ENCODE peak calls at places on chromosomes 2 and 18, in seven cellular contexts. One of them, this sample, is unnamed.
A peak's percentile ranks its signal among the peaks of the same experiment; 100 is the strongest.

GRCh38 chr2:159076233-159076632 is 107.8 kb downstream of the TANC1 start:
- DNase-seq in ovary: peak; percentile 26
- DNase-seq in nephron progenitor cell: no peak
- DNase-seq in glutamatergic neuron: no peak
- DNase-seq in cardiac fibroblast: peak; percentile 93
- DNase-seq in body of pancreas: no peak
- DNase-seq in cardiac muscle cell: no peak
- DNase-seq in this sample: no peak

GRCh38 chr2:216235896-216236295 is 126.7 kb downstream of the XRCC5 start:
- DNase-seq in cardiac muscle cell: no peak
- DNase-seq in ovary: no peak
- DNase-seq in body of pancreas: no peak
- DNase-seq in nephron progenitor cell: no peak
- DNase-seq in cardiac fibroblast: no peak
- DNase-seq in glutamatergic neuron: no peak
- DNase-seq in this sample: no peak

GRCh38 chr2:213188971-213189899 is 37.8 kb upstream of the IKZF2 start:
- DNase-seq in nephron progenitor cell: peak; percentile 13
- DNase-seq in ovary: no peak
- DNase-seq in cardiac muscle cell: peak; percentile 49
- DNase-seq in body of pancreas: peak; percentile 5
- DNase-seq in glutamatergic neuron: no peak
- DNase-seq in cardiac fibroblast: peak; percentile 56
- DNase-seq in this sample: peak; percentile 72

GRCh38 chr2:237700583-237701032 is 73.2 kb downstream of the LRRFIP1 start:
- DNase-seq in ovary: no peak
- DNase-seq in glutamatergic neuron: peak; percentile 71
- DNase-seq in cardiac muscle cell: peak; percentile 30
- DNase-seq in cardiac fibroblast: peak; percentile 90
- DNase-seq in nephron progenitor cell: peak; percentile 53
- DNase-seq in body of pancreas: no peak
- DNase-seq in this sample: no peak

GRCh38 chr2:146661494-146662096 is 1183.2 kb upstream of the ACVR2A start:
- DNase-seq in ovary: no peak
- DNase-seq in body of pancreas: no peak
- DNase-seq in cardiac muscle cell: peak; percentile 61
- DNase-seq in cardiac fibroblast: peak; percentile 65
- DNase-seq in glutamatergic neuron: no peak
- DNase-seq in nephron progenitor cell: no peak
- DNase-seq in this sample: no peak

GRCh38 chr2:17479875-17480274 is 38.4 kb downstream of the RAD51AP2 start:
- DNase-seq in nephron progenitor cell: no peak
- DNase-seq in body of pancreas: no peak
- DNase-seq in cardiac fibroblast: peak; percentile 6
- DNase-seq in glutamatergic neuron: no peak
- DNase-seq in cardiac muscle cell: no peak
- DNase-seq in ovary: no peak
- DNase-seq in this sample: peak; percentile 34

GRCh38 chr2:164824865-164825264 is 16.8 kb downstream of the COBLL1 start:
- DNase-seq in ovary: no peak
- DNase-seq in nephron progenitor cell: no peak
- DNase-seq in cardiac fibroblast: no peak
- DNase-seq in body of pancreas: no peak
- DNase-seq in cardiac muscle cell: no peak
- DNase-seq in glutamatergic neuron: no peak
- DNase-seq in this sample: no peak

GRCh38 chr2:27891820-27892105 is 1.2 kb downstream of the BABAM2 start:
- DNase-seq in body of pancreas: no peak
- DNase-seq in cardiac muscle cell: no peak
- DNase-seq in cardiac fibroblast: peak; percentile 26
- DNase-seq in ovary: no peak
- DNase-seq in nephron progenitor cell: no peak
- DNase-seq in glutamatergic neuron: no peak
- DNase-seq in this sample: no peak

GRCh38 chr2:26567534-26567933 is 73.6 kb downstream of the CIB4 start:
- DNase-seq in nephron progenitor cell: no peak
- DNase-seq in glutamatergic neuron: peak; percentile 1
- DNase-seq in ovary: no peak
- DNase-seq in body of pancreas: no peak
- DNase-seq in cardiac muscle cell: no peak
- DNase-seq in cardiac fibroblast: no peak
- DNase-seq in this sample: no peak

GRCh38 chr18:64037812-64038414 is 68.0 kb downstream of the SERPINB8 start:
- DNase-seq in nephron progenitor cell: peak; percentile 12
- DNase-seq in body of pancreas: no peak
- DNase-seq in ovary: no peak
- DNase-seq in glutamatergic neuron: no peak
- DNase-seq in cardiac fibroblast: peak; percentile 24
- DNase-seq in cardiac muscle cell: peak; percentile 60
- DNase-seq in this sample: no peak

GRCh38 chr2:66960161-66960560 is 437.0 kb upstream of the ETAA1 start:
- DNase-seq in body of pancreas: no peak
- DNase-seq in ovary: no peak
- DNase-seq in cardiac muscle cell: no peak
- DNase-seq in glutamatergic neuron: no peak
- DNase-seq in nephron progenitor cell: no peak
- DNase-seq in cardiac fibroblast: no peak
- DNase-seq in this sample: no peak

GRCh38 chr2:68911714-68912510 is 40.7 kb upstream of the BMP10 start:
- DNase-seq in cardiac fibroblast: no peak
- DNase-seq in glutamatergic neuron: no peak
- DNase-seq in nephron progenitor cell: no peak
- DNase-seq in ovary: no peak
- DNase-seq in body of pancreas: no peak
- DNase-seq in cardiac muscle cell: no peak
- DNase-seq in this sample: no peak
- TF ChIP-seq CTCF in cardiac fibroblast: no peak
- TF ChIP-seq CTCF in glutamatergic neuron: no peak
- TF ChIP-seq CTCF in nephron progenitor cell: no peak
- TF ChIP-seq CTCF in ovary: no peak
- TF ChIP-seq CTCF in body of pancreas: no peak
- TF ChIP-seq CTCF in cardiac muscle cell: no peak
- TF ChIP-seq CTCF in this sample: no peak

DNA sequence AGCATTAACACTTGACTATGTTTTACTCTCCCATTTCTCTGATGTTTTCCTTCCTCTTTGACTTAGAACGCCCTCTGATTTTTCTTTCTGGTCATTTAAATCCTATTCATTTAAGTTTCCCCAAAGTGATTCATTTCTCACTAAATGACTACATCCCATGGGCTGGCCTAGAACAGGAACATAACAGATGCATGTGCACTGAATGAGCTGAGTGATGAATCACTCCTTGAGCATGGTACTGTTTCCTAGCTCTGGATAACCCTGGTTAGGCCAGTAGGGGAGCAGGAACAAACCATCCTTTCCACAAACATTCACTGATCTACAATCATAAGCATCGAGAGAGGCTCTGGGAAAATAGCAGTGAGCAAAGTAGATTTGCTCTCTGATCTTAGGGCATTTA is 221.9 kb upstream of the SETBP1 start:
- DNase-seq in cardiac fibroblast: peak; percentile 30
- DNase-seq in cardiac muscle cell: no peak
- DNase-seq in nephron progenitor cell: no peak
- DNase-seq in body of pancreas: no peak
- DNase-seq in ovary: no peak
- DNase-seq in glutamatergic neuron: no peak
- DNase-seq in this sample: peak; percentile 26
- TF ChIP-seq CTCF in cardiac fibroblast: peak; percentile 33
- TF ChIP-seq CTCF in cardiac muscle cell: no peak
- TF ChIP-seq CTCF in nephron progenitor cell: no peak
- TF ChIP-seq CTCF in body of pancreas: no peak
- TF ChIP-seq CTCF in ovary: no peak
- TF ChIP-seq CTCF in glutamatergic neuron: no peak
- TF ChIP-seq CTCF in this sample: peak; percentile 15

GRCh38 chr18:54775686-54776085 is 52.6 kb upstream of the RAB27B start:
- DNase-seq in body of pancreas: peak; percentile 70
- DNase-seq in glutamatergic neuron: no peak
- DNase-seq in cardiac muscle cell: no peak
- DNase-seq in nephron progenitor cell: no peak
- DNase-seq in cardiac fibroblast: peak; percentile 78
- DNase-seq in ovary: no peak
- DNase-seq in this sample: peak; percentile 89
- TF ChIP-seq CTCF in body of pancreas: no peak
- TF ChIP-seq CTCF in glutamatergic neuron: no peak
- TF ChIP-seq CTCF in cardiac muscle cell: peak; percentile 54
- TF ChIP-seq CTCF in nephron progenitor cell: no peak
- TF ChIP-seq CTCF in cardiac fibroblast: peak; percentile 67
- TF ChIP-seq CTCF in ovary: no peak
- TF ChIP-seq CTCF in this sample: peak; percentile 66

GRCh38 chr18:44898536-44898935 is 217.8 kb downstream of the SETBP1 start:
- DNase-seq in glutamatergic neuron: no peak
- DNase-seq in cardiac fibroblast: no peak
- DNase-seq in body of pancreas: no peak
- DNase-seq in nephron progenitor cell: no peak
- DNase-seq in cardiac muscle cell: no peak
- DNase-seq in ovary: no peak
- DNase-seq in this sample: peak; percentile 78

GRCh38 chr18:44899832-44900231 is 219.1 kb downstream of the SETBP1 start:
- DNase-seq in nephron progenitor cell: no peak
- DNase-seq in cardiac muscle cell: no peak
- DNase-seq in ovary: no peak
- DNase-seq in cardiac fibroblast: no peak
- DNase-seq in body of pancreas: no peak
- DNase-seq in glutamatergic neuron: no peak
- DNase-seq in this sample: no peak

GRCh38 chr18:44900627-44901026 is 219.9 kb downstream of the SETBP1 start:
- DNase-seq in nephron progenitor cell: no peak
- DNase-seq in ovary: no peak
- DNase-seq in cardiac muscle cell: no peak
- DNase-seq in glutamatergic neuron: no peak
- DNase-seq in body of pancreas: no peak
- DNase-seq in cardiac fibroblast: no peak
- DNase-seq in this sample: no peak

GRCh38 chr18:44903327-44903726 is 222.6 kb downstream of the SETBP1 start:
- DNase-seq in cardiac muscle cell: no peak
- DNase-seq in body of pancreas: no peak
- DNase-seq in nephron progenitor cell: no peak
- DNase-seq in cardiac fibroblast: no peak
- DNase-seq in glutamatergic neuron: no peak
- DNase-seq in ovary: no peak
- DNase-seq in this sample: no peak

DNA sequence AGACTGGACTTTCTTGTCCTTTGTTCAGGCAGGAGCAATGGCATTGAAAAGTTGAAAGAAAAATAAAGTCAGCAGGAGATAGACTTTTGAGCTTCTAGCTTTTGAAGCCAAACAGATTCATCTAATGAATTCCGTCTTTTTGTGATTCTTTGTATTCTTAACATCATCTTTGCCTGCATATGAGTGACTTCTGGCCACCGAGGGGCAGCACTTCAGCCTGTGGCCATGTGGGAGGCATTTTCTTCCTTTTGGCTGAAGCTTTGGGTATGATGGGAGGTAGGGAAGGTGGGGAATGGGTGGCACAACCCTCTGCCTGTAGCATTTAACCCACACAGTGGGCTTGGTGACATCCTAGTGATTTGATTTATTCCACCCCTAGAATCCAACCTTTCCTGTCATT is 220.6 kb downstream of the SETBP1 start:
- DNase-seq in body of pancreas: no peak
- DNase-seq in ovary: no peak
- DNase-seq in cardiac muscle cell: no peak
- DNase-seq in cardiac fibroblast: no peak
- DNase-seq in glutamatergic neuron: peak; percentile 31
- DNase-seq in nephron progenitor cell: no peak
- DNase-seq in this sample: no peak
- TF ChIP-seq CTCF in body of pancreas: no peak
- TF ChIP-seq CTCF in ovary: no peak
- TF ChIP-seq CTCF in cardiac muscle cell: peak; percentile 32
- TF ChIP-seq CTCF in cardiac fibroblast: peak; percentile 42
- TF ChIP-seq CTCF in glutamatergic neuron: peak; percentile 27
- TF ChIP-seq CTCF in nephron progenitor cell: no peak
- TF ChIP-seq CTCF in this sample: peak; percentile 32

GRCh38 chr18:60826346-60826745 is 453.8 kb upstream of the MC4R start:
- DNase-seq in ovary: no peak
- DNase-seq in cardiac muscle cell: no peak
- DNase-seq in glutamatergic neuron: no peak
- DNase-seq in nephron progenitor cell: no peak
- DNase-seq in cardiac fibroblast: no peak
- DNase-seq in body of pancreas: no peak
- DNase-seq in this sample: no peak
- TF ChIP-seq CTCF in ovary: no peak
- TF ChIP-seq CTCF in cardiac muscle cell: no peak
- TF ChIP-seq CTCF in glutamatergic neuron: no peak
- TF ChIP-seq CTCF in nephron progenitor cell: no peak
- TF ChIP-seq CTCF in cardiac fibroblast: no peak
- TF ChIP-seq CTCF in body of pancreas: no peak
- TF ChIP-seq CTCF in this sample: peak; percentile 16

DNA sequence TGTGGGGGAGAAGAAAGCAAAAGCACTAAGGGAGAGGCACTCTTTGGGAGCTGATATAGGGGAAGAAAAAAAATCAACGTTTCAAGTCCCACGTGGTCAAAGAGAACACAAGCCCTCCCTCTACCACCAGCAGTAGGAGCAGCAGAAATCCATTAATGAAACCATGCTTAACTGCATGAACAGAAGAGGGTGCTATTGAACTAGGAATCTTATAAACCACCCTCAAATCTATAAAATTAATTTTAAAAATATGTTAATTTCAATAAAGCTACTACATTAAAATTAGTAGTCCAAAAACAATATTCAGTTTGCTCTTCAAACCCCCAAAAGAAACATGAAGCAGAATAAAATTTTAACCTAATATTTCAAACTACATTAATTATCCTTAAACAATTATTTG is 147.8 kb downstream of the TMEM18 start:
- DNase-seq in ovary: no peak
- DNase-seq in cardiac fibroblast: peak; percentile 14
- DNase-seq in cardiac muscle cell: peak; percentile 55
- DNase-seq in glutamatergic neuron: no peak
- DNase-seq in body of pancreas: no peak
- DNase-seq in nephron progenitor cell: no peak
- DNase-seq in this sample: no peak
- TF ChIP-seq CTCF in ovary: no peak
- TF ChIP-seq CTCF in cardiac fibroblast: no peak
- TF ChIP-seq CTCF in cardiac muscle cell: no peak
- TF ChIP-seq CTCF in glutamatergic neuron: peak; percentile 44
- TF ChIP-seq CTCF in body of pancreas: no peak
- TF ChIP-seq CTCF in nephron progenitor cell: peak; percentile 18
- TF ChIP-seq CTCF in this sample: no peak